ENCODE peak calls at places on chromosomes 16 and 17, in eight cellular contexts. One of them, this sample, is unnamed.

GRCh38 chr16:71894229-71894920 is 956 bp upstream of the IST1 start:
- DNase-seq in endothelial cell of umbilical vein: peak
- DNase-seq in H1: peak
- DNase-seq in HCT116: peak
- DNase-seq in GM12878: no peak
- DNase-seq in K562: peak
- DNase-seq in GM23338: peak
- DNase-seq in HepG2: peak
- DNase-seq in this sample: no peak

GRCh38 chr17:40362696-40363479 is 1.6 kb downstream of the GJD3 start:
- DNase-seq in endothelial cell of umbilical vein: peak
- DNase-seq in H1: peak
- DNase-seq in HCT116: peak
- DNase-seq in GM12878: no peak
- DNase-seq in K562: peak
- DNase-seq in GM23338: peak
- DNase-seq in HepG2: peak
- DNase-seq in this sample: no peak

GRCh38 chr17:6325741-6326140 is 109.2 kb downstream of the AIPL1 start:
- DNase-seq in endothelial cell of umbilical vein: peak
- DNase-seq in H1: no peak
- DNase-seq in HCT116: no peak
- DNase-seq in GM12878: no peak
- DNase-seq in K562: no peak
- DNase-seq in GM23338: no peak
- DNase-seq in HepG2: no peak
- DNase-seq in this sample: no peak

GRCh38 chr17:44465276-44465675 is 37.9 kb downstream of the GPATCH8 start:
- DNase-seq in endothelial cell of umbilical vein: no peak
- DNase-seq in H1: no peak
- DNase-seq in HCT116: no peak
- DNase-seq in GM12878: no peak
- DNase-seq in K562: no peak
- DNase-seq in GM23338: no peak
- DNase-seq in HepG2: no peak
- DNase-seq in this sample: no peak

GRCh38 chr17:43790311-43790940 is 10.2 kb downstream of the CFAP97D1 start:
- DNase-seq in endothelial cell of umbilical vein: no peak
- DNase-seq in H1: peak
- DNase-seq in HCT116: no peak
- DNase-seq in GM12878: no peak
- DNase-seq in K562: no peak
- DNase-seq in GM23338: peak
- DNase-seq in HepG2: peak
- DNase-seq in this sample: no peak

GRCh38 chr17:63120406-63120805 is 154.4 kb downstream of the TANC2 start:
- DNase-seq in endothelial cell of umbilical vein: no peak
- DNase-seq in H1: no peak
- DNase-seq in HCT116: no peak
- DNase-seq in GM12878: no peak
- DNase-seq in K562: no peak
- DNase-seq in GM23338: no peak
- DNase-seq in HepG2: no peak
- DNase-seq in this sample: no peak

GRCh38 chr16:13244770-13245169 is 343.4 kb downstream of the SHISA9 start:
- DNase-seq in endothelial cell of umbilical vein: no peak
- DNase-seq in H1: no peak
- DNase-seq in HCT116: no peak
- DNase-seq in GM12878: no peak
- DNase-seq in K562: no peak
- DNase-seq in GM23338: no peak
- DNase-seq in HepG2: no peak
- DNase-seq in this sample: no peak

GRCh38 chr16:56336071-56336688 is 89.2 kb downstream of the AMFR start:
- DNase-seq in endothelial cell of umbilical vein: no peak
- DNase-seq in H1: no peak
- DNase-seq in HCT116: no peak
- DNase-seq in GM12878: no peak
- DNase-seq in K562: peak
- DNase-seq in GM23338: no peak
- DNase-seq in HepG2: no peak
- DNase-seq in this sample: no peak

GRCh38 chr17:2095536-2095910 is 40.6 kb downstream of the HIC1 start:
- DNase-seq in endothelial cell of umbilical vein: no peak
- DNase-seq in H1: no peak
- DNase-seq in HCT116: no peak
- DNase-seq in GM12878: no peak
- DNase-seq in K562: no peak
- DNase-seq in GM23338: peak
- DNase-seq in HepG2: no peak
- DNase-seq in this sample: no peak

GRCh38 chr17:34275881-34276280 is 5.9 kb downstream of the CCL7 start:
- DNase-seq in endothelial cell of umbilical vein: peak
- DNase-seq in H1: no peak
- DNase-seq in HCT116: no peak
- DNase-seq in GM12878: no peak
- DNase-seq in K562: no peak
- DNase-seq in GM23338: no peak
- DNase-seq in HepG2: no peak
- DNase-seq in this sample: no peak

GRCh38 chr17:30908717-30909420 is 2.8 kb upstream of the TEFM start:
- DNase-seq in endothelial cell of umbilical vein: no peak
- DNase-seq in H1: no peak
- DNase-seq in HCT116: no peak
- DNase-seq in GM12878: no peak
- DNase-seq in K562: no peak
- DNase-seq in GM23338: no peak
- DNase-seq in HepG2: no peak
- DNase-seq in this sample: no peak

GRCh38 chr17:73338050-73338491 is 26.3 kb upstream of the CDC42EP4 start:
- DNase-seq in endothelial cell of umbilical vein: no peak
- DNase-seq in H1: no peak
- DNase-seq in HCT116: no peak
- DNase-seq in GM12878: no peak
- DNase-seq in K562: no peak
- DNase-seq in GM23338: no peak
- DNase-seq in HepG2: no peak
- DNase-seq in this sample: no peak

GRCh38 chr17:73341350-73342056 is 29.7 kb upstream of the CDC42EP4 start:
- DNase-seq in endothelial cell of umbilical vein: no peak
- DNase-seq in H1: peak
- DNase-seq in HCT116: no peak
- DNase-seq in GM12878: no peak
- DNase-seq in K562: no peak
- DNase-seq in GM23338: no peak
- DNase-seq in HepG2: no peak
- DNase-seq in this sample: no peak

GRCh38 chr17:73338566-73339247 is 26.9 kb upstream of the CDC42EP4 start:
- DNase-seq in endothelial cell of umbilical vein: no peak
- DNase-seq in H1: no peak
- DNase-seq in HCT116: no peak
- DNase-seq in GM12878: no peak
- DNase-seq in K562: no peak
- DNase-seq in GM23338: no peak
- DNase-seq in HepG2: no peak
- DNase-seq in this sample: no peak

GRCh38 chr17:73342057-73342522 is 30.3 kb upstream of the CDC42EP4 start:
- DNase-seq in endothelial cell of umbilical vein: peak
- DNase-seq in H1: peak
- DNase-seq in HCT116: no peak
- DNase-seq in GM12878: peak
- DNase-seq in K562: no peak
- DNase-seq in GM23338: peak
- DNase-seq in HepG2: no peak
- DNase-seq in this sample: no peak

GRCh38 chr17:73340093-73340596 is 28.3 kb upstream of the CDC42EP4 start:
- DNase-seq in endothelial cell of umbilical vein: no peak
- DNase-seq in H1: no peak
- DNase-seq in HCT116: peak
- DNase-seq in GM12878: peak
- DNase-seq in K562: no peak
- DNase-seq in GM23338: no peak
- DNase-seq in HepG2: peak
- DNase-seq in this sample: no peak
- TF ChIP-seq POLR2AphosphoS5 in endothelial cell of umbilical vein: no peak
- TF ChIP-seq POLR2AphosphoS5 in H1: no peak
- TF ChIP-seq POLR2AphosphoS5 in HCT116: peak
- TF ChIP-seq POLR2AphosphoS5 in GM12878: no peak
- TF ChIP-seq POLR2AphosphoS5 in K562: no peak
- TF ChIP-seq POLR2AphosphoS5 in GM23338: no peak
- TF ChIP-seq POLR2AphosphoS5 in HepG2: no peak
- TF ChIP-seq POLR2AphosphoS5 in this sample: no peak

GRCh38 chr17:52157603-52158449 is 688 bp downstream of the CA10 start:
- DNase-seq in endothelial cell of umbilical vein: no peak
- DNase-seq in H1: peak
- DNase-seq in HCT116: no peak
- DNase-seq in GM12878: no peak
- DNase-seq in K562: no peak
- DNase-seq in GM23338: peak
- DNase-seq in HepG2: no peak
- DNase-seq in this sample: no peak

GRCh38 chr17:52158450-52159042 is at the start of gene CA10:
- DNase-seq in endothelial cell of umbilical vein: no peak
- DNase-seq in H1: peak
- DNase-seq in HCT116: no peak
- DNase-seq in GM12878: no peak
- DNase-seq in K562: no peak
- DNase-seq in GM23338: peak
- DNase-seq in HepG2: no peak
- DNase-seq in this sample: no peak

GRCh38 chr17:52159810-52160578 is 1.5 kb upstream of the CA10 start:
- DNase-seq in endothelial cell of umbilical vein: no peak
- DNase-seq in H1: no peak
- DNase-seq in HCT116: no peak
- DNase-seq in GM12878: no peak
- DNase-seq in K562: no peak
- DNase-seq in GM23338: peak
- DNase-seq in HepG2: no peak
- DNase-seq in this sample: no peak

GRCh38 chr17:52157161-52157560 is 1.4 kb downstream of the CA10 start:
- DNase-seq in endothelial cell of umbilical vein: no peak
- DNase-seq in H1: no peak
- DNase-seq in HCT116: no peak
- DNase-seq in GM12878: no peak
- DNase-seq in K562: no peak
- DNase-seq in GM23338: peak
- DNase-seq in HepG2: no peak
- DNase-seq in this sample: no peak

GRCh38 chr17:52159159-52159809 is 770 bp upstream of the CA10 start:
- DNase-seq in endothelial cell of umbilical vein: no peak
- DNase-seq in H1: no peak
- DNase-seq in HCT116: no peak
- DNase-seq in GM12878: no peak
- DNase-seq in K562: no peak
- DNase-seq in GM23338: peak
- DNase-seq in HepG2: no peak
- DNase-seq in this sample: no peak
- TF ChIP-seq EZH2 in endothelial cell of umbilical vein: no peak
- TF ChIP-seq EZH2 in H1: peak
- TF ChIP-seq EZH2 in HCT116: no peak
- TF ChIP-seq EZH2 in GM12878: no peak
- TF ChIP-seq EZH2 in K562: no peak
- TF ChIP-seq EZH2 in GM23338: peak
- TF ChIP-seq EZH2 in HepG2: no peak
- TF ChIP-seq EZH2 in this sample: no peak

DNA sequence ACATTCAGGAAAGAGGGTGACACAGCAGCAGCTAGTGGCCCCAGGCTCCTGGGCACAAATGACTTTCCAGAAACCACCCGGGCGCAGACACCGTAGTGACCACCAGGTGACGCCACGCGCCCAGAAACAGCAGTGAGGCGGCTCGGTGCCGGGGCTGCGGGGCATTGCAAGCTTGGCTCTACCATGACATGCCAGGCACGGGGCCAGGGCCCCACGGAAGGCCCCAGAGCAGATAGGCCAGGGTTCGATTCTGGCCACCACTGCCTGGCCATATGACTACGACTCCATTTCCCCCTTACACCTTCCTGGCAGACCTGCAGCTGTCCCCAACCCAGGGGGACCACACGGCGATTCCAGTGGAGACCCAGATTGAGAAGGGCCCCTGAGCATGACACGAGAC is 6.7 kb downstream of the RHBDF1 start:
- DNase-seq in endothelial cell of umbilical vein: peak
- DNase-seq in H1: peak
- DNase-seq in HCT116: peak
- DNase-seq in GM12878: no peak
- DNase-seq in K562: peak
- DNase-seq in GM23338: peak
- DNase-seq in HepG2: peak
- DNase-seq in this sample: no peak
- H3K4me3 ChIP-seq in endothelial cell of umbilical vein: no peak
- H3K4me3 ChIP-seq in H1: no peak
- H3K4me3 ChIP-seq in HCT116: no peak
- H3K4me3 ChIP-seq in GM12878: no peak
- H3K4me3 ChIP-seq in K562: no peak
- H3K4me3 ChIP-seq in GM23338: no peak
- H3K4me3 ChIP-seq in HepG2: no peak
- H3K4me3 ChIP-seq in this sample: no peak

GRCh38 chr16:534856-535445 is 7.4 kb downstream of the CAPN15 start:
- DNase-seq in endothelial cell of umbilical vein: no peak
- DNase-seq in H1: no peak
- DNase-seq in HCT116: no peak
- DNase-seq in GM12878: no peak
- DNase-seq in K562: no peak
- DNase-seq in GM23338: no peak
- DNase-seq in HepG2: no peak
- DNase-seq in this sample: no peak
- TF ChIP-seq POLR2AphosphoS5 in endothelial cell of umbilical vein: no peak
- TF ChIP-seq POLR2AphosphoS5 in H1: no peak
- TF ChIP-seq POLR2AphosphoS5 in HCT116: no peak
- TF ChIP-seq POLR2AphosphoS5 in GM12878: no peak
- TF ChIP-seq POLR2AphosphoS5 in K562: no peak
- TF ChIP-seq POLR2AphosphoS5 in GM23338: no peak
- TF ChIP-seq POLR2AphosphoS5 in HepG2: no peak
- TF ChIP-seq POLR2AphosphoS5 in this sample: no peak

DNA sequence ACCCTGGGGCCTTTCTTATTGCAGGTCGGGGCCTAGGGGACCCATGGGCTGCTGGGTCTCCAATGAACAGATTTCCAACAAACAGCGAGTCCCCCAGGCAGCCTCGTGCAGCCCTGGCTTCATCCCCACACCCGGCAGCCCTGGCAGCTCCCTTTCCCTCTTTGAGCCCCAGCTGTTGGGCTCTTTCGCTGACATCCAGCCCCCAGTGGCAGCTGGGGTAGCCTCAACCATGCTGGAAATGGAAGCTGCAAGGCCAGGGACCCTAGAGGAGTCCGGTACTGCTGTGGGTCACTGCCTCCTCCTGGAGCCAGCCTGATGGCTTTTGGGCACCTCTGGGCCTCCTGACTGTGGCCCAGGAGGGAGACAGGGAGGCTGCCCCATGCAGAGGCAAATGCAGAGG is 5.9 kb downstream of the RPUSD1 start:
- DNase-seq in endothelial cell of umbilical vein: no peak
- DNase-seq in H1: peak
- DNase-seq in HCT116: no peak
- DNase-seq in GM12878: no peak
- DNase-seq in K562: no peak
- DNase-seq in GM23338: no peak
- DNase-seq in HepG2: no peak
- DNase-seq in this sample: no peak
- TF ChIP-seq EZH2 in endothelial cell of umbilical vein: no peak
- TF ChIP-seq EZH2 in H1: no peak
- TF ChIP-seq EZH2 in HCT116: no peak
- TF ChIP-seq EZH2 in GM12878: no peak
- TF ChIP-seq EZH2 in K562: no peak
- TF ChIP-seq EZH2 in GM23338: no peak
- TF ChIP-seq EZH2 in HepG2: no peak
- TF ChIP-seq EZH2 in this sample: no peak

GRCh38 chr17:81391964-81392908 is 3.0 kb upstream of the BAHCC1 start:
- DNase-seq in endothelial cell of umbilical vein: peak
- DNase-seq in H1: peak
- DNase-seq in HCT116: no peak
- DNase-seq in GM12878: no peak
- DNase-seq in K562: no peak
- DNase-seq in GM23338: peak
- DNase-seq in HepG2: no peak
- DNase-seq in this sample: no peak
- H3K4me3 ChIP-seq in endothelial cell of umbilical vein: peak
- H3K4me3 ChIP-seq in H1: peak
- H3K4me3 ChIP-seq in HCT116: peak
- H3K4me3 ChIP-seq in GM12878: no peak
- H3K4me3 ChIP-seq in K562: peak
- H3K4me3 ChIP-seq in GM23338: peak
- H3K4me3 ChIP-seq in HepG2: peak
- H3K4me3 ChIP-seq in this sample: peak